ENCODE peak calls at places on chromosomes 7 and 10, in four cellular contexts. T, I, Q and L are unnamed samples.
A peak's percentile ranks its signal among the peaks of the same experiment; 100 is the strongest.

GRCh38 chr7:1418505-1419309 is 40.6 kb downstream of the MICALL2 start:
- DNase-seq in T (no peak), I (peak; percentile 77), Q (no peak), L (peak; percentile 35)

GRCh38 chr10:110311357-110311949 is 6.7 kb upstream of the SMNDC1 start:
- DNase-seq in Q (peak; percentile 25), I (peak; percentile 79), T (peak; percentile 62), L (peak; percentile 55)

GRCh38 chr7:82450759-82451158 is 7.2 kb upstream of the CACNA2D1 start:
- DNase-seq in T (no peak), I (no peak), Q (no peak), L (no peak)

GRCh38 chr7:6530626-6531491 is 20.4 kb downstream of the GRID2IP start:
- DNase-seq in T (no peak), Q (no peak), I (no peak), L (no peak)

GRCh38 chr10:20624642-20625041 is 272.5 kb downstream of the NEBL start:
- DNase-seq in I (peak; percentile 5), Q (no peak), T (no peak), L (no peak)

GRCh38 chr7:27910341-27910740 is 170.4 kb downstream of the TAX1BP1 start:
- DNase-seq in T (no peak), I (no peak), Q (no peak), L (peak; percentile 2)

GRCh38 chr7:107592361-107593024 is 12.4 kb downstream of the BCAP29 start:
- DNase-seq in T (no peak), I (no peak), Q (no peak), L (no peak)

GRCh38 chr7:70060298-70061068 is 462.2 kb downstream of the AUTS2 start:
- DNase-seq in T (no peak), Q (peak; percentile 18), I (no peak), L (no peak)

GRCh38 chr7:127857464-127857841 is 173.8 kb downstream of the LRRC4 start:
- DNase-seq in I (no peak), T (no peak), Q (no peak), L (no peak)

GRCh38 chr10:74600170-74600569 is 226.2 kb upstream of the KAT6B start:
- DNase-seq in I (no peak), Q (no peak), T (no peak), L (no peak)

GRCh38 chr7:98548370-98548769 is 68.7 kb upstream of the NPTX2 start:
- DNase-seq in Q (no peak), I (no peak), T (no peak), L (no peak)

GRCh38 chr7:117665393-117665792 is 185.6 kb downstream of the CFTR start:
- DNase-seq in T (no peak), Q (no peak), I (no peak), L (no peak)

GRCh38 chr7:70408891-70409290 is 723.1 kb upstream of the GALNT17 start:
- DNase-seq in I (no peak), Q (no peak), T (no peak), L (no peak)

GRCh38 chr10:95742529-95742884 is 13.5 kb upstream of the ENTPD1 start:
- DNase-seq in T (peak; percentile 38), Q (no peak), I (peak; percentile 37), L (no peak)

GRCh38 chr10:124650820-124651401 is 93.3 kb downstream of the FAM53B start:
- DNase-seq in I (no peak), Q (no peak), T (no peak), L (no peak)

GRCh38 chr10:7388602-7389001 is 22.2 kb downstream of the SFMBT2 start:
- DNase-seq in Q (no peak), I (no peak), T (no peak), L (no peak)

GRCh38 chr7:13742719-13743640 is 246.5 kb downstream of the ETV1 start:
- DNase-seq in T (peak; percentile 25), I (peak; percentile 45), Q (no peak), L (peak; percentile 47)